ENCODE peak calls at places on chromosomes 3 and 15, in four cellular contexts. D is IMR-90; K is A172; U is Jurkat, Clone E6-1. I is an unnamed sample.

GRCh38 chr3:120450914-120451669 is at the start of gene FSTL1:
- DNase-seq in K (peak; percentile 68), U (no peak), D (peak; percentile 70), I (no peak)

GRCh38 chr3:52703356-52703755 is 2.2 kb downstream of the GLT8D1 start:
- DNase-seq in D (no peak), K (no peak), U (no peak), I (peak; percentile 38)

GRCh38 chr15:53837263-53837662 is 77.8 kb upstream of the WDR72 start:
- DNase-seq in U (peak; percentile 51), D (no peak), K (no peak), I (no peak)

GRCh38 chr3:151660890-151661289 is 72.8 kb upstream of the AADACL2 start:
- DNase-seq in K (no peak), D (no peak), U (no peak), I (no peak)

GRCh38 chr3:44913868-44914468 is 39.6 kb downstream of the TGM4 start:
- DNase-seq in K (peak; percentile 73), U (peak; percentile 57), D (peak; percentile 69), I (no peak)

GRCh38 chr3:114370537-114371174 is 76.8 kb downstream of the TIGIT start:
- DNase-seq in K (no peak), D (no peak), U (no peak), I (no peak)

GRCh38 chr3:111763101-111763500 is 96.0 kb upstream of the PHLDB2 start:
- DNase-seq in U (no peak), K (no peak), D (no peak), I (no peak)

GRCh38 chr3:148203263-148204010 is 494.3 kb upstream of the AGTR1 start:
- DNase-seq in D (peak; percentile 5), K (no peak), U (no peak), I (no peak)

GRCh38 chr3:60752800-60753199 is 498.5 kb downstream of the FHIT start:
- DNase-seq in U (no peak), K (peak; percentile 10), D (peak; percentile 4), I (no peak)